ENCODE peak calls at places on chromosome 18, in four cellular contexts. O is T-helper 2 cell, Y is AG04450, F is RWPE1. E is an unnamed sample.

GRCh38 chr18:10242922-10243680 is 211.3 kb upstream of the APCDD1 start:
- DNase-seq in O (no peak), Y (no peak), F (no peak), E (no peak)

GRCh38 chr18:41870817-41871216 is 84.2 kb upstream of the PIK3C3 start:
- DNase-seq in O (no peak), Y (no peak), F (peak), E (peak)

GRCh38 chr18:79380816-79381806 is 14.6 kb upstream of the NFATC1 start:
- DNase-seq in O (peak), Y (no peak), F (peak), E (no peak)

GRCh38 chr18:10143601-10144000 is 229.8 kb downstream of the VAPA start:
- DNase-seq in O (no peak), Y (no peak), F (no peak), E (no peak)

GRCh38 chr18:35376742-35377695 is at the start of gene ZNF396:
- DNase-seq in O (peak), Y (no peak), F (peak), E (no peak)

GRCh38 chr18:3015203-3015590 is 2.3 kb upstream of the LPIN2 start:
- DNase-seq in O (no peak), Y (peak), F (peak), E (peak)

GRCh38 chr18:24026457-24026856 is 11.9 kb downstream of the TTC39C start:
- DNase-seq in O (no peak), Y (no peak), F (no peak), E (no peak)

GRCh38 chr18:42736074-42736473 is 379.4 kb downstream of the RIT2 start:
- DNase-seq in O (no peak), Y (no peak), F (no peak), E (no peak)

GRCh38 chr18:34929336-34929780 is 111.9 kb upstream of the MAPRE2 start:
- DNase-seq in O (no peak), Y (peak), F (peak), E (no peak)

GRCh38 chr18:22284581-22285230 is 115.3 kb downstream of the GATA6 start:
- DNase-seq in O (no peak), Y (no peak), F (no peak), E (no peak)

GRCh38 chr18:36312806-36313395 is 15.4 kb downstream of the FHOD3 start:
- DNase-seq in O (no peak), Y (no peak), F (no peak), E (no peak)